ENCODE peak calls at places on chromosomes 13 and 19, in six cellular contexts. One of them, this sample, is unnamed. For H3K36me3, the result is how much of the 10 kb centered on the place peaks cover.

GRCh38 chr13:26813626-26814348 is 53.2 kb upstream of the GPR12 start:
- DNase-seq in PC-3: no peak
- DNase-seq in effector memory CD4-positive, alpha-beta T cell: no peak
- DNase-seq in colonic mucosa: no peak
- DNase-seq in tibial nerve: no peak
- DNase-seq in aorta: no peak
- DNase-seq in this sample: no peak

GRCh38 chr19:2770055-2771013 is 12.7 kb downstream of the SGTA start:
- DNase-seq in PC-3: no peak
- DNase-seq in effector memory CD4-positive, alpha-beta T cell: no peak
- DNase-seq in colonic mucosa: peak
- DNase-seq in tibial nerve: no peak
- DNase-seq in aorta: peak
- DNase-seq in this sample: peak

GRCh38 chr19:33376423-33376822 is 2.9 kb downstream of the CEBPG start:
- DNase-seq in PC-3: peak
- DNase-seq in effector memory CD4-positive, alpha-beta T cell: no peak
- DNase-seq in colonic mucosa: peak
- DNase-seq in tibial nerve: peak
- DNase-seq in aorta: peak
- DNase-seq in this sample: peak

GRCh38 chr13:33349996-33350826 is 64.7 kb upstream of the STARD13 start:
- DNase-seq in PC-3: peak
- DNase-seq in effector memory CD4-positive, alpha-beta T cell: no peak
- DNase-seq in colonic mucosa: peak
- DNase-seq in tibial nerve: peak
- DNase-seq in aorta: peak
- DNase-seq in this sample: peak

GRCh38 chr19:57709616-57710015 is 612 bp upstream of the ZNF154 start:
- DNase-seq in PC-3: no peak
- DNase-seq in effector memory CD4-positive, alpha-beta T cell: no peak
- DNase-seq in colonic mucosa: no peak
- DNase-seq in tibial nerve: no peak
- DNase-seq in aorta: no peak
- DNase-seq in this sample: no peak

GRCh38 chr19:281156-281853 is 9.9 kb downstream of the PLPP2 start:
- DNase-seq in PC-3: no peak
- DNase-seq in effector memory CD4-positive, alpha-beta T cell: no peak
- DNase-seq in colonic mucosa: no peak
- DNase-seq in tibial nerve: no peak
- DNase-seq in aorta: no peak
- DNase-seq in this sample: no peak

GRCh38 chr19:15297416-15298224 is 34.7 kb downstream of the BRD4 start:
- DNase-seq in PC-3: peak
- DNase-seq in effector memory CD4-positive, alpha-beta T cell: no peak
- DNase-seq in colonic mucosa: peak
- DNase-seq in tibial nerve: no peak
- DNase-seq in aorta: no peak
- DNase-seq in this sample: peak

GRCh38 chr13:19661126-19661525 is 27.7 kb downstream of the MPHOSPH8 start:
- DNase-seq in PC-3: no peak
- DNase-seq in effector memory CD4-positive, alpha-beta T cell: no peak
- DNase-seq in colonic mucosa: no peak
- DNase-seq in tibial nerve: no peak
- DNase-seq in aorta: no peak
- DNase-seq in this sample: no peak

GRCh38 chr13:75803175-75803611 is 167.1 kb downstream of the LMO7 start:
- DNase-seq in PC-3: no peak
- DNase-seq in effector memory CD4-positive, alpha-beta T cell: no peak
- DNase-seq in colonic mucosa: peak
- DNase-seq in tibial nerve: no peak
- DNase-seq in aorta: no peak
- DNase-seq in this sample: peak
- H3K36me3 ChIP-seq in PC-3: under half
- H3K36me3 ChIP-seq in effector memory CD4-positive, alpha-beta T cell: under half
- H3K36me3 ChIP-seq in colonic mucosa: under half
- H3K36me3 ChIP-seq in tibial nerve: under half
- H3K36me3 ChIP-seq in aorta: under half
- H3K36me3 ChIP-seq in this sample: under half

GRCh38 chr19:38199340-38199739 is 24.7 kb downstream of the DPF1 start:
- DNase-seq in PC-3: no peak
- DNase-seq in effector memory CD4-positive, alpha-beta T cell: no peak
- DNase-seq in colonic mucosa: no peak
- DNase-seq in tibial nerve: no peak
- DNase-seq in aorta: no peak
- DNase-seq in this sample: no peak

GRCh38 chr19:38195237-38195636 is 28.8 kb downstream of the DPF1 start:
- DNase-seq in PC-3: no peak
- DNase-seq in effector memory CD4-positive, alpha-beta T cell: no peak
- DNase-seq in colonic mucosa: no peak
- DNase-seq in tibial nerve: no peak
- DNase-seq in aorta: no peak
- DNase-seq in this sample: no peak

GRCh38 chr19:38197937-38198704 is 25.9 kb downstream of the DPF1 start:
- DNase-seq in PC-3: no peak
- DNase-seq in effector memory CD4-positive, alpha-beta T cell: no peak
- DNase-seq in colonic mucosa: no peak
- DNase-seq in tibial nerve: no peak
- DNase-seq in aorta: no peak
- DNase-seq in this sample: no peak

GRCh38 chr19:38196245-38196837 is 27.7 kb downstream of the DPF1 start:
- DNase-seq in PC-3: no peak
- DNase-seq in effector memory CD4-positive, alpha-beta T cell: no peak
- DNase-seq in colonic mucosa: no peak
- DNase-seq in tibial nerve: no peak
- DNase-seq in aorta: no peak
- DNase-seq in this sample: no peak

DNA sequence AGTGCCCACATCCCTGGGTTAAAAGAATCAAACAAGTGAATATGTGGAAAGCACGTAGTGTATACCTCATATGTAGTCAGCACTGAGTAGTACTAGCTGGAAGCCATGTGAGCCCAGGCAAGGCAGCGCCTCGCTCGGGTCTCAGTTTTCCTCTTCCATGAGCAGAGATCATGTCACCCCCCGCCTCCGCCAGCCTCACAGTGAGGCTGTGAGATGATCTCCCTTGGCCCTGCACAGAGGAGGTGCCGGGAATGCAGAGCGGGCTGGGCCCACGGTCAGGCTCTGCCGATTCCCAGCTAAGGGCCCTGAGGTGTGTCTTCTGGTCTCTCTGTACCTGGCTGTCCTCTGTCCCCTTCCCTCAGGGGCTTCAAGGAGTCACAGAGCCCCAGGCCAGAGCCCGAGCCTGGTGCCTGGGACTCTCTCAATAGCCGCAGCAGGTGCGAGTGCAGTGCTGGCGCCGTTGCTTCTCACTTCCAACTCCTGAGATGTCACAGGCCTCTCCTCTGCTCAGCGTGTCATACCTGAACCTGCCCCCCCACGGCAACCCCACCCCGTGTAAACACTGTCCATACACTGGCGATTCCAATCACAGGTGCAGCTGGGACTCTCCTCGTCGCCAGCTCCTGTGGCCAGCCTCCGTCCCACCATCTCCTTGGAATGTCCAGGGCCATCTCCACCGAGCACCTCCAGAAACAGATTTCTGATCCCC is 26.9 kb downstream of the DPF1 start:
- DNase-seq in PC-3: no peak
- DNase-seq in effector memory CD4-positive, alpha-beta T cell: no peak
- DNase-seq in colonic mucosa: no peak
- DNase-seq in tibial nerve: no peak
- DNase-seq in aorta: no peak
- DNase-seq in this sample: no peak
- H3K36me3 ChIP-seq in PC-3: under half
- H3K36me3 ChIP-seq in effector memory CD4-positive, alpha-beta T cell: under half
- H3K36me3 ChIP-seq in colonic mucosa: under half
- H3K36me3 ChIP-seq in tibial nerve: under half
- H3K36me3 ChIP-seq in aorta: under half
- H3K36me3 ChIP-seq in this sample: under half

GRCh38 chr13:98828614-98829013 is 76.1 kb upstream of the SLC15A1 start:
- DNase-seq in PC-3: no peak
- DNase-seq in effector memory CD4-positive, alpha-beta T cell: no peak
- DNase-seq in colonic mucosa: no peak
- DNase-seq in tibial nerve: no peak
- DNase-seq in aorta: no peak
- DNase-seq in this sample: no peak
- H3K36me3 ChIP-seq in PC-3: under half
- H3K36me3 ChIP-seq in effector memory CD4-positive, alpha-beta T cell: half or more
- H3K36me3 ChIP-seq in colonic mucosa: under half
- H3K36me3 ChIP-seq in tibial nerve: under half
- H3K36me3 ChIP-seq in aorta: under half
- H3K36me3 ChIP-seq in this sample: under half

GRCh38 chr13:106550570-106551135 is 15.2 kb upstream of the EFNB2 start:
- DNase-seq in PC-3: no peak
- DNase-seq in effector memory CD4-positive, alpha-beta T cell: no peak
- DNase-seq in colonic mucosa: no peak
- DNase-seq in tibial nerve: no peak
- DNase-seq in aorta: no peak
- DNase-seq in this sample: no peak

DNA sequence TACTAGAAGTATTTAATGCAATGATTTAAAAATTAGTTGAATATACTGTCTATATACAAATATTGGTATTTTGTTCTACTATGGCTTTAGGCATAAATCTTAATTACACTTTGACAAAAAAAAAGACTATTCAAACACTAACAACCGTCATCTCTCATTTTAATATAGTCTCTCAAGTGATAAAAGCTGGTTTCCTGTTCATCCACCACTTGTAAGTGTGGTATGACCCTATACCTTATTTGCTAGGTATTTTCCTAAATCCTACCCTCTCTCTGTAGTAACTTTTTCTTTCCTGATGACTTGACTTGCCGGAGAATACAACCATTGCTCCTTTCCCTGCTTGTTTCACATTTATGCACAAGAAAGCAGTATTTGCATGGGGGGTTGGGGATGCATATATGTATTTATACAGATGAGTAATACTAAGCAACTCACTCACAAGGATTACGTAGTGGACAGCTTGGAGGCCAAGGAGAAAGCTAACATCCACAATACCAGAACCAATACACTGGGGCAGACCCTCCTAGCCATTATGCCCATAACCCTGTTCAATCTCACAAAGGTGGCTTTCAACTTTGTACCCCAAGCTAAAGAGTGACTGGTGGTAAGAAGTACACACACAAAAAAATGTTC is 12.7 kb upstream of the EFNB2 start:
- DNase-seq in PC-3: peak
- DNase-seq in effector memory CD4-positive, alpha-beta T cell: no peak
- DNase-seq in colonic mucosa: no peak
- DNase-seq in tibial nerve: no peak
- DNase-seq in aorta: no peak
- DNase-seq in this sample: no peak
- H3K36me3 ChIP-seq in PC-3: under half
- H3K36me3 ChIP-seq in effector memory CD4-positive, alpha-beta T cell: under half
- H3K36me3 ChIP-seq in colonic mucosa: under half
- H3K36me3 ChIP-seq in tibial nerve: under half
- H3K36me3 ChIP-seq in aorta: under half
- H3K36me3 ChIP-seq in this sample: under half

DNA sequence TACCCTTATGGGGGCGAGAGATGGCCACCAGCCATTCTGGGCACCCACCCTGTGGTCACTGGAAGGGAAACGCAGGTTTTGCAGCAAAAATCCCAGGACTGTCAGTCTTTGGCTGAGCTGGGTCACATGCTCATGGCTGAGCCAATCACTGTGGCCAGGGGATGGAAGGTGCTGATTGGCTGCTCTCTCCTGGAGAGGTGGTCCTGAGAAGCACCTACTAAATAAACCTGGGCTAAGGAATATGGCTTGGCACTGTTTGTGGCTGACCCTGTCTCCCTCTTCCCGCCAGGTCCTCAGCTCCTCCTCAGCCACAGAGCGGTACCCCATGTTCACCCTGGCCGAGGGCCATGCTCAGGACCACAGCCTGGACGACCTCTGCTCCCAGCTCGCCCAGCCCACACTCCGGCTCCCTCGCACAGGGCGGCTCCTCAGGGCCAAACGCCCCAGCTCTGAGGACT is 8.9 kb downstream of the ATG4D start:
- DNase-seq in PC-3: peak
- DNase-seq in effector memory CD4-positive, alpha-beta T cell: no peak
- DNase-seq in colonic mucosa: peak
- DNase-seq in tibial nerve: no peak
- DNase-seq in aorta: no peak
- DNase-seq in this sample: no peak
- H3K36me3 ChIP-seq in PC-3: under half
- H3K36me3 ChIP-seq in effector memory CD4-positive, alpha-beta T cell: half or more
- H3K36me3 ChIP-seq in colonic mucosa: under half
- H3K36me3 ChIP-seq in tibial nerve: under half
- H3K36me3 ChIP-seq in aorta: under half
- H3K36me3 ChIP-seq in this sample: under half

GRCh38 chr13:98025480-98026025 is 72.1 kb downstream of the IPO5 start:
- DNase-seq in PC-3: no peak
- DNase-seq in effector memory CD4-positive, alpha-beta T cell: no peak
- DNase-seq in colonic mucosa: no peak
- DNase-seq in tibial nerve: no peak
- DNase-seq in aorta: no peak
- DNase-seq in this sample: no peak

GRCh38 chr13:98019186-98019585 is 65.7 kb downstream of the IPO5 start:
- DNase-seq in PC-3: no peak
- DNase-seq in effector memory CD4-positive, alpha-beta T cell: no peak
- DNase-seq in colonic mucosa: no peak
- DNase-seq in tibial nerve: no peak
- DNase-seq in aorta: no peak
- DNase-seq in this sample: no peak

GRCh38 chr13:98022210-98022609 is 68.7 kb downstream of the IPO5 start:
- DNase-seq in PC-3: peak
- DNase-seq in effector memory CD4-positive, alpha-beta T cell: no peak
- DNase-seq in colonic mucosa: no peak
- DNase-seq in tibial nerve: peak
- DNase-seq in aorta: no peak
- DNase-seq in this sample: no peak

GRCh38 chr13:98018293-98018692 is 64.8 kb downstream of the IPO5 start:
- DNase-seq in PC-3: no peak
- DNase-seq in effector memory CD4-positive, alpha-beta T cell: no peak
- DNase-seq in colonic mucosa: no peak
- DNase-seq in tibial nerve: no peak
- DNase-seq in aorta: no peak
- DNase-seq in this sample: no peak

GRCh38 chr13:98020271-98020670 is 66.8 kb downstream of the IPO5 start:
- DNase-seq in PC-3: no peak
- DNase-seq in effector memory CD4-positive, alpha-beta T cell: no peak
- DNase-seq in colonic mucosa: no peak
- DNase-seq in tibial nerve: no peak
- DNase-seq in aorta: no peak
- DNase-seq in this sample: no peak
- H3K36me3 ChIP-seq in PC-3: half or more
- H3K36me3 ChIP-seq in effector memory CD4-positive, alpha-beta T cell: under half
- H3K36me3 ChIP-seq in colonic mucosa: under half
- H3K36me3 ChIP-seq in tibial nerve: under half
- H3K36me3 ChIP-seq in aorta: under half
- H3K36me3 ChIP-seq in this sample: under half

DNA sequence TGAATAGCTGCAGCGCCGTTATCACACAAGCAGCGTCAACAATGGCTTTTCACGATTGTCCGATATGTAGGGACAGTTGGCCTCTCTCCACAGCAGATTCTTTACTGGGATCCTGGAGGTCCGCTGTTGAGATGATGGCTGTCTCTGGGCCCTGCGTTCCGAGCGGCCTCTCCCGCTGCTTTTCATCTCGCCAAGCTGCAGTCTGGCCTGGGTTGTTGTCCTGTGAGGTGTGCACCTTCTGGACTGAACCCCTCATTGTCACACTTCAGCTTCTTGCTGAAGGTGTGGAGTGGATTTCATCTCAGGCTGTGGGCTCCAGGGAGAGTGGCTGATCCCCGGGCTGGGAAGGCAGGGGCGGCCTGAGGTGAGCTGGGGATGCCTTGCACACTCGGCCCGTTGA is 9.6 kb downstream of the UPF1 start:
- DNase-seq in PC-3: no peak
- DNase-seq in effector memory CD4-positive, alpha-beta T cell: no peak
- DNase-seq in colonic mucosa: no peak
- DNase-seq in tibial nerve: no peak
- DNase-seq in aorta: no peak
- DNase-seq in this sample: no peak
- H3K36me3 ChIP-seq in PC-3: under half
- H3K36me3 ChIP-seq in effector memory CD4-positive, alpha-beta T cell: under half
- H3K36me3 ChIP-seq in colonic mucosa: under half
- H3K36me3 ChIP-seq in tibial nerve: under half
- H3K36me3 ChIP-seq in aorta: under half
- H3K36me3 ChIP-seq in this sample: under half

This sample was measured in transverse colon.